ENCODE peak calls at places on chromosomes 3 and 15, in five cellular contexts. K is kidney, J is GM12865, H is mesenchymal stem cell, O is astrocyte of the spinal cord. V is an unnamed sample.
A peak's percentile ranks its signal among the peaks of the same experiment; 100 is the strongest.

GRCh38 chr3:196740476-196741400 is 1.1 kb downstream of the PAK2 start:
- DNase-seq in K (no peak), J (peak; percentile 56), H (peak; percentile 71), O (peak; percentile 76), V (no peak)

GRCh38 chr3:192122832-192123594 is 604.3 kb downstream of the FGF12 start:
- DNase-seq in K (no peak), J (peak; percentile 40), H (no peak), O (peak; percentile 6), V (no peak)

GRCh38 chr3:30078736-30079135 is 527.7 kb upstream of the TGFBR2 start:
- DNase-seq in K (no peak), J (no peak), H (no peak), O (no peak), V (no peak)

GRCh38 chr3:64748244-64748894 is 60.6 kb upstream of the ADAMTS9 start:
- DNase-seq in K (no peak), J (no peak), H (no peak), O (peak; percentile 8), V (no peak)

GRCh38 chr3:20097015-20097414 is 56.8 kb downstream of the KAT2B start:
- DNase-seq in K (no peak), J (no peak), H (no peak), O (peak; percentile 36), V (no peak)

GRCh38 chr15:89531796-89532537 is 35.6 kb upstream of the RHCG start:
- DNase-seq in K (no peak), J (no peak), H (no peak), O (no peak), V (no peak)

GRCh38 chr3:48697952-48698351 is 12.2 kb upstream of the NCKIPSD start:
- DNase-seq in K (no peak), J (no peak), H (no peak), O (no peak), V (no peak)

GRCh38 chr3:109118584-109118983 is 650 bp upstream of the MORC1 start:
- DNase-seq in K (no peak), J (no peak), H (no peak), O (no peak), V (no peak)

GRCh38 chr3:148532774-148533173 is 164.9 kb upstream of the AGTR1 start:
- DNase-seq in K (no peak), J (no peak), H (no peak), O (no peak), V (no peak)

GRCh38 chr3:110624571-110624970 is 447.0 kb upstream of the NECTIN3 start:
- DNase-seq in K (no peak), J (no peak), H (no peak), O (no peak), V (peak; percentile 1)

GRCh38 chr15:59339252-59339672 is 33.4 kb downstream of the MYO1E start:
- DNase-seq in K (no peak), J (no peak), H (no peak), O (peak; percentile 52), V (peak; percentile 87)

GRCh38 chr3:136336329-136337100 is 86.4 kb downstream of the PCCB start:
- DNase-seq in K (no peak), J (no peak), H (no peak), O (peak; percentile 38), V (no peak)

GRCh38 chr15:66961407-66961884 is 104.0 kb upstream of the SMAD3 start:
- DNase-seq in K (no peak), J (no peak), H (no peak), O (peak; percentile 19), V (no peak)

GRCh38 chr3:195559723-195560409 is 16.7 kb upstream of the PPP1R2 start:
- DNase-seq in K (no peak), J (no peak), H (no peak), O (no peak), V (no peak)

GRCh38 chr3:188242426-188243123 is 88.6 kb downstream of the LPP start:
- DNase-seq in K (no peak), J (peak; percentile 21), H (no peak), O (no peak), V (no peak)

GRCh38 chr3:45224824-45225464 is 1.1 kb downstream of the TMEM158 start:
- DNase-seq in K (peak; percentile 92), J (peak; percentile 50), H (peak; percentile 83), O (peak; percentile 73), V (peak; percentile 33)

GRCh38 chr3:51942603-51943450 is 664 bp downstream of the PARP3 start:
- DNase-seq in K (peak; percentile 87), J (peak; percentile 78), H (peak; percentile 44), O (peak; percentile 24), V (no peak)

GRCh38 chr3:23921052-23921511 is 4.2 kb downstream of the RPL15 start:
- DNase-seq in K (no peak), J (no peak), H (no peak), O (no peak), V (no peak)

GRCh38 chr3:8962226-8962861 is 928 bp downstream of the RAD18 start:
- DNase-seq in K (no peak), J (no peak), H (peak; percentile 47), O (no peak), V (no peak)

GRCh38 chr3:195401959-195402358 is 40.9 kb downstream of the ACAP2 start:
- DNase-seq in K (no peak), J (no peak), H (no peak), O (no peak), V (no peak)

GRCh38 chr3:128560768-128561167 is 67.8 kb upstream of the GATA2 start:
- DNase-seq in K (no peak), J (no peak), H (no peak), O (no peak), V (no peak)

GRCh38 chr15:63860161-63860954 is 26.6 kb upstream of the HERC1 start:
- DNase-seq in K (no peak), J (peak; percentile 53), H (no peak), O (no peak), V (no peak)

GRCh38 chr15:66231421-66232266 is 21.9 kb downstream of the MEGF11 start:
- DNase-seq in K (no peak), J (no peak), H (no peak), O (no peak), V (no peak)

GRCh38 chr15:63506537-63507035 is 2.2 kb downstream of the USP3 start:
- DNase-seq in K (no peak), J (peak; percentile 46), H (peak; percentile 44), O (no peak), V (no peak)

GRCh38 chr3:100226712-100227429 is 33.9 kb upstream of the TBC1D23 start:
- DNase-seq in K (no peak), J (no peak), H (peak; percentile 81), O (peak; percentile 54), V (no peak)

GRCh38 chr15:68783226-68784054 is 37.3 kb downstream of the ANP32A start:
- DNase-seq in K (no peak), J (peak; percentile 60), H (peak; percentile 29), O (no peak), V (no peak)

GRCh38 chr15:64813075-64813474 is 12.4 kb downstream of the PIF1 start:
- DNase-seq in K (no peak), J (peak; percentile 87), H (peak; percentile 51), O (peak; percentile 23), V (peak; percentile 21)

GRCh38 chr15:44501768-44502366 is 35.1 kb upstream of the EIF3J start:
- DNase-seq in K (no peak), J (peak; percentile 41), H (peak; percentile 68), O (peak; percentile 68), V (peak; percentile 4)

GRCh38 chr3:98553751-98554150 is 22.0 kb downstream of the GPR15 start:
- DNase-seq in K (no peak), J (peak; percentile 71), H (no peak), O (no peak), V (no peak)

GRCh38 chr3:43765417-43766030 is 74.8 kb downstream of the ABHD5 start:
- DNase-seq in K (no peak), J (no peak), H (peak; percentile 21), O (peak; percentile 37), V (no peak)

GRCh38 chr3:141336672-141337522 is 31.4 kb upstream of the ZBTB38 start:
- DNase-seq in K (no peak), J (peak; percentile 92), H (peak; percentile 85), O (peak; percentile 83), V (peak; percentile 67)

GRCh38 chr3:103052236-103052830 is 617.5 kb downstream of the ZPLD1 start:
- DNase-seq in K (no peak), J (no peak), H (no peak), O (peak; percentile 34), V (peak; percentile 48)

DNA sequence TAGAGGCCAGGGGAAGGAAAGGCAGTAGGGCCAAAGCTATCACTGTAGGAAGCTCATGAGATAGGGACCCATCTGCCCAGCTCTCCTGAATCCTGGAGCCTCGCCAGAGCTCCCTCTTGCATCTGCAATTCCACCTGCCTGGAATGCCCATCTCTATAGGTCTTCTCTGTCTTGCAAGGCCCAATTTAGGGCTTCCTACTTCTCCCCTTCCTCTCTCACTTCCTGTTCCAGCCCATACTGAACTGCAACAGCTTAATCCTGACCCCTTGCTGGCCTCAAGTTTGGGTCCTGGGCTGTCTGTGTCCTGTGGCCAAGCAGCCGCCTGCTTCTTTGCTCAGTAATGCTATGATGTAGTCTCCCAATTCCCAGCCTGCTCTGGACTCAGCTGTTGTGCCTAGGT is 3.6 kb upstream of the PTPN23 start:
- DNase-seq in K (no peak), J (peak; percentile 28), H (no peak), O (no peak), V (no peak)
- H3K4me3 ChIP-seq in K (no peak overlapping the region), J (no peak overlapping the region), H (no peak overlapping the region), O (no peak overlapping the region), V (no peak overlapping the region)

GRCh38 chr3:10998542-10998941 is 6.0 kb downstream of the SLC6A1 start:
- DNase-seq in K (no peak), J (no peak), H (no peak), O (no peak), V (no peak)
- H3K4me3 ChIP-seq in K (no peak overlapping the region), J (no peak overlapping the region), H (no peak overlapping the region), O (no peak overlapping the region), V (no peak overlapping the region)

GRCh38 chr15:88378259-88378658 is 88.9 kb downstream of the MRPL46 start:
- DNase-seq in K (no peak), J (no peak), H (no peak), O (peak; percentile 10), V (no peak)

GRCh38 chr15:88377509-88377908 is 89.7 kb downstream of the MRPL46 start:
- DNase-seq in K (no peak), J (no peak), H (no peak), O (no peak), V (no peak)

GRCh38 chr15:88376574-88377174 is 90.5 kb downstream of the MRPL46 start:
- DNase-seq in K (no peak), J (no peak), H (no peak), O (peak; percentile 23), V (no peak)

GRCh38 chr15:88375234-88375926 is 91.8 kb downstream of the MRPL46 start:
- DNase-seq in K (no peak), J (no peak), H (no peak), O (peak; percentile 53), V (peak; percentile 30)
- H3K4me3 ChIP-seq in K (no peak overlapping the region), J (no peak overlapping the region), H (peak overlapping the region; percentile 4), O (no peak overlapping the region), V (no peak overlapping the region)

DNA sequence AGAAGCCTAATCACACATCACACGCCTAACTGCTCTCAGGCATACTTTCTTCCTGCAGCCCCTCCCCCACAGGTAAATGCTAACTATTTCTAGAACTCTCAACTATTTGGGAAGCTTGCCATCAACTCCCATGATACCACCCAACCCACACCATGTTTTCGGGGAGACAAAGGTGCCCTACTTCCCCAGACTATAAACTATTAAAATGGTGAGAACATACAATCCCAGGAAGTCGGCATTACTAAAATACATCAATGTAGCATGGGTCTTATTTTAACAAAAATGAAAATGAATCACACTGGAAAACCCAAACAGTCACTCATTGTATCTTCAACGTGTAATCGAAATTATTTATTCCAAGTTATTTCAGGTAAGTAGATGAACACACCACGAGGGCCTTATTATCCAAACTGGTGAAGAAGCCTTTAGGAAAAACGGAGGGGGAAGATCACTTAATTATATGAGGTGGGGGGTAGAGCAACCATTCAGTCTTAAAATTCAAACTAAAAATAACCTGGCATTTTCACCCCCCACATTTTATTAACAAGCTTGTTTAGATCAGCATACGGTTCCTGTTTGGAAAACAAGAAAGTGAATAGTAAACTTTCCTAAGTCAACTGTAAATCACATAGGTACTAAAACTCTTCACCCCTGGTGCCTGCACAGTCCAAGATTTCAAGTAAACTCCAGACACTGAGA is 1.9 kb downstream of the TBL1XR1 start:
- DNase-seq in K (no peak), J (peak; percentile 43), H (peak; percentile 22), O (peak; percentile 44), V (no peak)
- H3K4me3 ChIP-seq in K (peak overlapping the region; percentile 74), J (peak overlapping the region; percentile 74), H (peak overlapping the region; percentile 82), O (peak overlapping the region; percentile 86), V (peak overlapping the region; percentile 91)

V was measured in skeletal muscle cell.